ENCODE peak calls at places on chromosomes 3 and 15, in seven cellular contexts. T, C, X, E, R, O and Y are unnamed samples.

GRCh38 chr15:99704444-99704838 is 28.8 kb downstream of the LYSMD4 start:
- DNase-seq in T (peak; percentile 89), X (peak; percentile 83), C (peak; percentile 91), R (peak; percentile 73), O (peak; percentile 46), E (peak; percentile 72), Y (peak; percentile 52)

GRCh38 chr3:100602506-100603444 is 6.6 kb upstream of the ADGRG7 start:
- DNase-seq in X (peak; percentile 60), O (no peak), T (peak; percentile 29), R (peak; percentile 11), E (no peak), C (peak; percentile 15), Y (no peak)

GRCh38 chr3:149813367-149814281 is 609 bp downstream of the RNF13 start:
- DNase-seq in C (peak; percentile 38), R (no peak), O (peak; percentile 53), E (peak; percentile 19), T (peak; percentile 45), X (peak; percentile 32), Y (peak; percentile 20)

GRCh38 chr3:127141921-127142730 is 50.8 kb upstream of the PRR23E start:
- DNase-seq in E (no peak), X (peak; percentile 81), O (peak; percentile 73), C (no peak), R (peak; percentile 93), T (peak; percentile 66), Y (no peak)

GRCh38 chr3:126509565-126510322 is 7.8 kb downstream of the UROC1 start:
- DNase-seq in C (no peak), T (no peak), E (no peak), X (peak; percentile 13), O (no peak), R (no peak), Y (no peak)

GRCh38 chr3:193857996-193858395 is 265.0 kb downstream of the OPA1 start:
- DNase-seq in T (peak; percentile 86), E (no peak), O (no peak), C (peak; percentile 99), R (no peak), X (peak; percentile 69), Y (no peak)

GRCh38 chr3:151931171-151931570 is 57.7 kb downstream of the SUCNR1 start:
- DNase-seq in E (no peak), X (no peak), T (no peak), C (peak; percentile 52), R (no peak), O (no peak), Y (no peak)

GRCh38 chr3:62376906-62377865 is 3.8 kb upstream of the FEZF2 start:
- DNase-seq in C (no peak), T (no peak), R (no peak), O (no peak), E (no peak), X (no peak), Y (no peak)

GRCh38 chr3:158731938-158732855 is at the start of gene RARRES1:
- DNase-seq in X (no peak), C (peak; percentile 48), T (peak; percentile 61), R (peak; percentile 70), O (peak; percentile 71), E (peak; percentile 18), Y (peak; percentile 30)

GRCh38 chr3:11530153-11530721 is 113.5 kb downstream of the VGLL4 start:
- DNase-seq in R (peak; percentile 63), C (peak; percentile 94), X (peak; percentile 90), T (peak; percentile 87), E (no peak), O (no peak), Y (no peak)

GRCh38 chr15:69303337-69304175 is 4.8 kb downstream of the PAQR5 start:
- DNase-seq in O (no peak), T (peak; percentile 85), C (peak; percentile 43), X (no peak), R (no peak), E (no peak), Y (no peak)

GRCh38 chr15:56390739-56391267 is 25.6 kb downstream of the TEX9 start:
- DNase-seq in X (no peak), R (no peak), T (peak; percentile 41), O (no peak), C (peak; percentile 36), E (no peak), Y (no peak)

GRCh38 chr3:32725721-32726120 is 40.7 kb downstream of the CNOT10 start:
- DNase-seq in R (no peak), O (no peak), X (no peak), T (peak; percentile 23), E (no peak), C (peak; percentile 28), Y (no peak)

GRCh38 chr3:45078910-45079522 is 52.9 kb downstream of the CLEC3B start:
- DNase-seq in X (no peak), O (peak; percentile 53), T (peak; percentile 80), E (no peak), R (no peak), C (peak; percentile 81), Y (no peak)

GRCh38 chr3:64922213-64922612 is 234.4 kb upstream of the ADAMTS9 start:
- DNase-seq in C (no peak), R (no peak), T (no peak), E (no peak), X (no peak), O (no peak), Y (no peak)

GRCh38 chr3:125515421-125515820 is 4.6 kb downstream of the SNX4 start:
- DNase-seq in E (no peak), X (no peak), C (no peak), O (no peak), R (no peak), T (no peak), Y (no peak)

GRCh38 chr3:170078620-170079281 is 41.0 kb downstream of the GPR160 start:
- DNase-seq in C (no peak), X (no peak), O (no peak), E (no peak), T (no peak), R (no peak), Y (no peak)

GRCh38 chr3:170089862-170090600 is 52.2 kb downstream of the GPR160 start:
- DNase-seq in T (no peak), C (no peak), O (no peak), X (no peak), R (no peak), E (no peak), Y (no peak)

GRCh38 chr15:39539466-39539865 is 41.4 kb upstream of the THBS1 start:
- DNase-seq in C (no peak), T (no peak), R (no peak), O (no peak), E (no peak), X (no peak), Y (no peak)

GRCh38 chr3:88385090-88385489 is 235.3 kb downstream of the C3orf38 start:
- DNase-seq in R (no peak), T (no peak), O (no peak), X (no peak), E (no peak), C (no peak), Y (no peak)

GRCh38 chr15:64224508-64224907 is 61.7 kb upstream of the PPIB start:
- DNase-seq in T (peak; percentile 88), E (no peak), X (no peak), O (peak; percentile 53), C (peak; percentile 77), R (peak; percentile 65), Y (no peak)

GRCh38 chr3:155554777-155555445 is 190.0 kb downstream of the PLCH1 start:
- DNase-seq in E (no peak), X (no peak), T (no peak), R (no peak), C (no peak), O (no peak), Y (peak; percentile 5)

GRCh38 chr3:50237754-50238548 is 1.9 kb downstream of the GNAI2 start:
- DNase-seq in O (peak; percentile 76), X (peak; percentile 83), C (peak; percentile 78), E (peak; percentile 87), R (peak; percentile 47), T (peak; percentile 84), Y (peak; percentile 85)

GRCh38 chr15:63276342-63277043 is 912 bp upstream of the APH1B start:
- DNase-seq in X (no peak), E (no peak), R (no peak), T (peak; percentile 73), O (no peak), C (peak; percentile 44), Y (no peak)

GRCh38 chr3:169112153-169112892 is 551.2 kb downstream of the MECOM start:
- DNase-seq in C (peak; percentile 83), T (peak; percentile 35), O (no peak), X (peak; percentile 91), R (no peak), E (no peak), Y (no peak)